ENCODE peak calls at places on chromosomes 5 and 9, in eight cellular contexts. Q is NCI-H82; F is vagina; U is B cell; H is amniotic stem cell; I is RWPE1; J is activated T-cell treated with anti-CD3 and anti-CD28 coated beads, Interleukin-2, amount 50 U/mL, for 72 hours; N is kidney epithelial cell. D is an unnamed sample.

GRCh38 chr9:111969061-111969460 is 72.4 kb downstream of the UGCG start:
- DNase-seq in J (no peak), H (no peak), I (no peak), U (no peak), N (no peak), F (no peak), Q (no peak), D (no peak)

GRCh38 chr5:5481206-5481605 is 58.7 kb downstream of the ICE1 start:
- DNase-seq in N (no peak), J (no peak), H (no peak), F (no peak), U (no peak), Q (no peak), I (no peak), D (no peak)

GRCh38 chr9:137478613-137479314 is 19.6 kb upstream of the NSMF start:
- DNase-seq in Q (no peak), H (no peak), N (no peak), J (no peak), F (no peak), U (no peak), I (no peak), D (no peak)

GRCh38 chr9:16321461-16322119 is 548.9 kb downstream of the BNC2 start:
- DNase-seq in H (no peak), I (no peak), U (no peak), F (no peak), Q (no peak), N (peak), J (no peak), D (peak)

GRCh38 chr9:121285835-121286687 is 18.1 kb downstream of the GSN start:
- DNase-seq in I (no peak), J (no peak), U (no peak), H (peak), Q (peak), F (no peak), N (no peak), D (peak)

GRCh38 chr9:3028535-3028934 is 184.6 kb upstream of the PUM3 start:
- DNase-seq in F (no peak), J (no peak), I (no peak), Q (no peak), H (no peak), U (no peak), N (no peak), D (no peak)

GRCh38 chr5:103582364-103582763 is 19.8 kb upstream of the NUDT12 start:
- DNase-seq in N (peak), F (no peak), H (no peak), J (no peak), I (no peak), U (no peak), Q (peak), D (no peak)

GRCh38 chr5:178580556-178580955 is 9.6 kb downstream of the COL23A1 start:
- DNase-seq in Q (no peak), H (no peak), N (no peak), F (no peak), I (no peak), U (no peak), J (no peak), D (no peak)

GRCh38 chr5:126403871-126404270 is 19.3 kb upstream of the GRAMD2B start:
- DNase-seq in I (no peak), N (no peak), Q (no peak), U (no peak), F (no peak), J (no peak), H (no peak), D (no peak)

GRCh38 chr5:109177227-109177626 is 232.5 kb downstream of the PJA2 start:
- DNase-seq in N (no peak), F (no peak), J (no peak), U (no peak), Q (no peak), H (no peak), I (no peak), D (no peak)

GRCh38 chr9:33315371-33315770 is 25.1 kb downstream of the NFX1 start:
- DNase-seq in J (no peak), H (no peak), I (no peak), Q (no peak), N (no peak), F (no peak), U (no peak), D (no peak)

GRCh38 chr9:134215709-134216448 is 51.5 kb upstream of the RNU6ATAC start:
- DNase-seq in J (no peak), I (no peak), N (no peak), F (no peak), Q (no peak), U (no peak), H (peak), D (no peak)

GRCh38 chr5:170701321-170701720 is 82.2 kb upstream of the GABRP start:
- DNase-seq in I (no peak), F (no peak), H (no peak), U (no peak), Q (peak), N (no peak), J (no peak), D (no peak)

GRCh38 chr5:40646286-40646685 is 33.4 kb upstream of the PTGER4 start:
- DNase-seq in U (no peak), I (no peak), H (no peak), N (no peak), Q (no peak), F (no peak), J (no peak), D (no peak)

GRCh38 chr9:94697972-94698581 is 28.4 kb upstream of the AOPEP start:
- DNase-seq in H (no peak), J (no peak), Q (no peak), F (no peak), I (no peak), U (no peak), N (peak), D (no peak)

GRCh38 chr5:1808466-1808865 is 7.3 kb downstream of the NDUFS6 start:
- DNase-seq in Q (no peak), N (no peak), H (no peak), F (no peak), J (no peak), U (no peak), I (peak), D (peak)

GRCh38 chr5:154519375-154519774 is 41.3 kb upstream of the HAND1 start:
- DNase-seq in H (no peak), N (peak), Q (no peak), U (no peak), F (no peak), J (no peak), I (no peak), D (peak)

GRCh38 chr5:139752506-139753350 is 42.9 kb upstream of the PSD2 start:
- DNase-seq in J (no peak), I (peak), Q (peak), U (no peak), F (no peak), N (no peak), H (no peak), D (no peak)

GRCh38 chr5:94785111-94785510 is 166.6 kb downstream of the SLF1 start:
- DNase-seq in H (no peak), J (no peak), N (no peak), F (no peak), Q (no peak), U (no peak), I (no peak), D (no peak)

GRCh38 chr5:65186646-65187227 is 295.0 kb downstream of the ADAMTS6 start:
- DNase-seq in H (no peak), U (no peak), J (no peak), F (no peak), Q (no peak), I (no peak), N (no peak), D (no peak)

GRCh38 chr9:83988411-83988810 is 7.8 kb downstream of the RMI1 start:
- DNase-seq in I (no peak), J (no peak), Q (no peak), U (no peak), N (no peak), F (no peak), H (no peak), D (no peak)

GRCh38 chr5:68460147-68460760 is 244.7 kb downstream of the PIK3R1 start:
- DNase-seq in F (no peak), J (peak), N (peak), Q (peak), I (peak), U (peak), H (no peak), D (no peak)

GRCh38 chr9:135228983-135229625 is 141.6 kb downstream of the OLFM1 start:
- DNase-seq in H (no peak), U (no peak), I (no peak), J (no peak), F (no peak), N (no peak), Q (no peak), D (no peak)

GRCh38 chr5:130994496-130995253 is 170.4 kb downstream of the HINT1 start:
- DNase-seq in N (no peak), I (no peak), U (no peak), F (no peak), Q (no peak), H (no peak), J (no peak), D (no peak)

GRCh38 chr9:15670246-15670645 is 117.4 kb downstream of the CCDC171 start:
- DNase-seq in H (no peak), F (no peak), Q (no peak), N (no peak), J (no peak), U (no peak), I (no peak), D (no peak)

GRCh38 chr5:17882760-17883488 is 248.7 kb downstream of the TAF11L14 start:
- DNase-seq in F (no peak), U (no peak), Q (peak), I (peak), J (no peak), H (no peak), N (no peak), D (peak)

GRCh38 chr9:111622626-111623025 is 8.5 kb upstream of the DNAJC25 start:
- DNase-seq in U (no peak), Q (no peak), I (peak), N (no peak), H (no peak), J (no peak), F (no peak), D (no peak)

GRCh38 chr9:95193480-95193879 is 124.0 kb downstream of the FANCC start:
- DNase-seq in N (no peak), I (no peak), J (no peak), Q (no peak), H (no peak), F (no peak), U (no peak), D (no peak)

GRCh38 chr5:174520420-174521396 is 203.7 kb upstream of the MSX2 start:
- DNase-seq in J (no peak), N (no peak), F (no peak), U (no peak), Q (peak), H (no peak), I (peak), D (no peak)

GRCh38 chr5:7415948-7416535 is 20.1 kb downstream of the ADCY2 start:
- DNase-seq in N (no peak), H (no peak), I (no peak), Q (no peak), U (no peak), J (no peak), F (no peak), D (no peak)

GRCh38 chr5:37971483-37972024 is 131.7 kb upstream of the GDNF start:
- DNase-seq in I (no peak), J (no peak), N (no peak), F (no peak), H (no peak), Q (no peak), U (no peak), D (no peak)

GRCh38 chr5:59296317-59297264 is 596.9 kb downstream of the PDE4D start:
- DNase-seq in I (peak), J (no peak), F (no peak), N (peak), Q (peak), U (no peak), H (no peak), D (no peak)